ENCODE peak calls at places on chromosome 17, in nine cellular contexts. D is heart left ventricle, V is sigmoid colon, I is colonic mucosa, U is left ventricle myocardium inferior, A is psoas muscle, O is body of pancreas, C is fibroblast of lung, B is tibial artery. N is an unnamed sample. For H3K4me1, the result is how much of the 10 kb centered on the place peaks cover.

GRCh38 chr17:78168906-78169793 is 769 bp downstream of the SYNGR2 start:
- DNase-seq in D (peak), V (no peak), I (peak), U (peak), A (peak), O (peak), C (no peak), B (peak), N (peak)

GRCh38 chr17:77499699-77500435 is 359.1 kb downstream of the SEC14L1 start:
- DNase-seq in D (no peak), V (peak), I (no peak), U (no peak), A (peak), O (no peak), C (no peak), B (no peak), N (peak)

GRCh38 chr17:29136998-29137730 is 43.0 kb downstream of the MYO18A start:
- DNase-seq in D (no peak), V (no peak), I (no peak), U (no peak), A (no peak), O (no peak), C (no peak), B (no peak), N (no peak)

GRCh38 chr17:29615048-29615385 is 7.7 kb downstream of the CORO6 start:
- DNase-seq in D (no peak), V (no peak), I (peak), U (no peak), A (peak), O (peak), C (peak), B (no peak), N (no peak)

GRCh38 chr17:76909971-76910760 is 42.0 kb downstream of the MGAT5B start:
- DNase-seq in D (no peak), V (no peak), I (peak), U (peak), A (no peak), O (peak), C (peak), B (no peak), N (no peak)

GRCh38 chr17:32350662-32351418 is 883 bp downstream of the ZNF207 start:
- DNase-seq in D (no peak), V (no peak), I (peak), U (no peak), A (no peak), O (peak), C (peak), B (peak), N (no peak)

GRCh38 chr17:7589204-7589868 is 558 bp downstream of the SOX15 start:
- DNase-seq in D (peak), V (peak), I (peak), U (peak), A (peak), O (peak), C (peak), B (peak), N (peak)

GRCh38 chr17:41775394-41776226 is 10.9 kb downstream of the JUP start:
- DNase-seq in D (no peak), V (no peak), I (peak), U (peak), A (peak), O (no peak), C (no peak), B (no peak), N (no peak)

GRCh38 chr17:66406701-66407644 is 104.6 kb downstream of the PRKCA start:
- DNase-seq in D (no peak), V (no peak), I (no peak), U (no peak), A (no peak), O (no peak), C (no peak), B (no peak), N (no peak)

GRCh38 chr17:2828396-2829038 is 32.3 kb downstream of the RAP1GAP2 start:
- DNase-seq in D (peak), V (peak), I (peak), U (peak), A (peak), O (peak), C (peak), B (peak), N (peak)

GRCh38 chr17:6666077-6666521 is 14.5 kb downstream of the C17orf100 start:
- DNase-seq in D (peak), V (peak), I (peak), U (peak), A (peak), O (peak), C (peak), B (peak), N (peak)

GRCh38 chr17:65346166-65346565 is 209.0 kb downstream of the RGS9 start:
- DNase-seq in D (no peak), V (no peak), I (no peak), U (no peak), A (no peak), O (no peak), C (no peak), B (no peak), N (no peak)

GRCh38 chr17:31660684-31661083 is 198.4 kb downstream of the COPRS start:
- DNase-seq in D (no peak), V (no peak), I (no peak), U (no peak), A (no peak), O (no peak), C (no peak), B (no peak), N (no peak)

GRCh38 chr17:9054146-9054545 is 32.8 kb downstream of the NTN1 start:
- DNase-seq in D (no peak), V (no peak), I (no peak), U (no peak), A (no peak), O (no peak), C (no peak), B (no peak), N (no peak)

GRCh38 chr17:1871743-1872142 is 41.9 kb downstream of the RPA1 start:
- DNase-seq in D (no peak), V (no peak), I (no peak), U (no peak), A (no peak), O (no peak), C (no peak), B (no peak), N (no peak)

GRCh38 chr17:2253768-2254406 is 49.7 kb downstream of the SMG6 start:
- DNase-seq in D (no peak), V (no peak), I (no peak), U (no peak), A (no peak), O (no peak), C (no peak), B (no peak), N (no peak)

GRCh38 chr17:50919321-50920040 is 53.3 kb upstream of the TOB1 start:
- DNase-seq in D (peak), V (peak), I (peak), U (peak), A (peak), O (peak), C (peak), B (peak), N (peak)

GRCh38 chr17:65100316-65101140 is 36.6 kb upstream of the RGS9 start:
- DNase-seq in D (peak), V (peak), I (peak), U (peak), A (peak), O (peak), C (peak), B (peak), N (peak)

GRCh38 chr17:83055911-83056582 is 23.4 kb upstream of the METRNL start:
- DNase-seq in D (peak), V (peak), I (no peak), U (peak), A (peak), O (no peak), C (peak), B (no peak), N (peak)

GRCh38 chr17:51739245-51739886 is 419.1 kb downstream of the CA10 start:
- DNase-seq in D (no peak), V (no peak), I (no peak), U (no peak), A (no peak), O (no peak), C (no peak), B (no peak), N (no peak)

GRCh38 chr17:27519550-27519949 is 63.3 kb downstream of the KSR1 start:
- DNase-seq in D (no peak), V (no peak), I (no peak), U (no peak), A (no peak), O (no peak), C (no peak), B (no peak), N (no peak)

GRCh38 chr17:66711936-66712335 is 123.0 kb upstream of the CACNG5 start:
- DNase-seq in D (no peak), V (no peak), I (peak), U (no peak), A (no peak), O (peak), C (no peak), B (no peak), N (no peak)

GRCh38 chr17:39632153-39632941 is 4.6 kb upstream of the STARD3 start:
- DNase-seq in D (no peak), V (peak), I (peak), U (no peak), A (no peak), O (peak), C (no peak), B (no peak), N (no peak)

GRCh38 chr17:40433551-40434384 is 9.5 kb upstream of the IGFBP4 start:
- DNase-seq in D (no peak), V (peak), I (no peak), U (no peak), A (no peak), O (no peak), C (no peak), B (no peak), N (no peak)

DNA sequence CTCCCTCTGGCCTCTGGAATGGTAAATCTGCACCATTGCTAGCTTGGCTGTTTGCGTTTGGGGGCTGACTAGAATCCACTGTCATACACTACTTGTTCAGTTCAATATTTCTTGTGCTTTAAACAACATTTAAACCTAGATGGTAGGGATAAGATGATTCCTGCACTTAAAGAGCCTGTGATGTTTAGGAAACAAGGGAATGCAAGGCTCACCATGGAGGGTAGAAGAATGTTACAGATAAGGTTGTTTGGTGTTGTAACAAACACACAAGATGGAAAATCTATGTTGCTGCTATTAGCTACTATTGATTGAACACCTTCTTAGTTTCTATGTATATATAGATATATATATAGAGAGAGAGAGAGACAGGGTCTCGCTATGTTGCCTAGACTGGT is 31.4 kb downstream of the YPEL2 start:
- DNase-seq in D (no peak), V (no peak), I (no peak), U (no peak), A (no peak), O (no peak), C (no peak), B (no peak), N (no peak)
- H3K4me1 ChIP-seq in D (half or more), V (half or more), I (under half), U (half or more), A (half or more), O (half or more), C (under half), B (half or more), N (under half)

DNA sequence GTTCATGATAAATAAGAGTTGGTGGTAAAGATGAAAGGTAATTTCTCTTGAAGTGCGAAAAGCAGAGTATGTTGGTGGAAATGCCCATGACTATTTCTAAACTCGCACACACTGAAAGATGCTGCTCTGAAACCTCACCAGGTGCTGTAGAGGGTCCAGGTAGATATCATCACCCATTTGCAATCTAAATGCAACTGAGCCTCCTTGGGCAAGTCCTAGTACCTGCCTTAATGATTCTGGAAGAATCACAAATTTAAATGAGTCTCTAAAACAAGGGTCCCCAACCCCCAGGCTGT is 5.9 kb upstream of the MMD start:
- DNase-seq in D (no peak), V (no peak), I (no peak), U (no peak), A (no peak), O (no peak), C (no peak), B (no peak), N (no peak)
- H3K27ac ChIP-seq in D (no peak), V (peak), I (no peak), U (no peak), A (no peak), O (no peak), C (no peak), B (no peak), N (no peak)

GRCh38 chr17:73172252-73172651 is 7.4 kb downstream of the SSTR2 start:
- DNase-seq in D (no peak), V (no peak), I (no peak), U (no peak), A (no peak), O (no peak), C (no peak), B (no peak), N (no peak)
- TF ChIP-seq CTCF in D (no peak), V (no peak), I (no peak), U (no peak), A (no peak), O (no peak), C (no peak), B (no peak), N (no peak)

GRCh38 chr17:63552211-63552610 is 1.9 kb downstream of the DCAF7 start:
- DNase-seq in D (no peak), V (no peak), I (no peak), U (no peak), A (no peak), O (no peak), C (peak), B (no peak), N (no peak)
- H3K4me1 ChIP-seq in D (half or more), V (half or more), I (under half), U (half or more), A (under half), O (under half), C (under half), B (half or more), N (under half)

GRCh38 chr17:75476274-75476673 is 19.8 kb downstream of the TMEM94 start:
- DNase-seq in D (no peak), V (no peak), I (no peak), U (no peak), A (no peak), O (no peak), C (peak), B (no peak), N (peak)
- H3K27ac ChIP-seq in D (peak), V (peak), I (peak), U (peak), A (peak), O (no peak), C (no peak), B (peak), N (peak)

GRCh38 chr17:58631523-58632323 is 60.1 kb downstream of the TEX14 start:
- DNase-seq in D (peak), V (peak), I (peak), U (peak), A (peak), O (peak), C (peak), B (peak), N (peak)
- TF ChIP-seq CTCF in D (no peak), V (peak), I (no peak), U (peak), A (peak), O (peak), C (no peak), B (peak), N (peak)

DNA sequence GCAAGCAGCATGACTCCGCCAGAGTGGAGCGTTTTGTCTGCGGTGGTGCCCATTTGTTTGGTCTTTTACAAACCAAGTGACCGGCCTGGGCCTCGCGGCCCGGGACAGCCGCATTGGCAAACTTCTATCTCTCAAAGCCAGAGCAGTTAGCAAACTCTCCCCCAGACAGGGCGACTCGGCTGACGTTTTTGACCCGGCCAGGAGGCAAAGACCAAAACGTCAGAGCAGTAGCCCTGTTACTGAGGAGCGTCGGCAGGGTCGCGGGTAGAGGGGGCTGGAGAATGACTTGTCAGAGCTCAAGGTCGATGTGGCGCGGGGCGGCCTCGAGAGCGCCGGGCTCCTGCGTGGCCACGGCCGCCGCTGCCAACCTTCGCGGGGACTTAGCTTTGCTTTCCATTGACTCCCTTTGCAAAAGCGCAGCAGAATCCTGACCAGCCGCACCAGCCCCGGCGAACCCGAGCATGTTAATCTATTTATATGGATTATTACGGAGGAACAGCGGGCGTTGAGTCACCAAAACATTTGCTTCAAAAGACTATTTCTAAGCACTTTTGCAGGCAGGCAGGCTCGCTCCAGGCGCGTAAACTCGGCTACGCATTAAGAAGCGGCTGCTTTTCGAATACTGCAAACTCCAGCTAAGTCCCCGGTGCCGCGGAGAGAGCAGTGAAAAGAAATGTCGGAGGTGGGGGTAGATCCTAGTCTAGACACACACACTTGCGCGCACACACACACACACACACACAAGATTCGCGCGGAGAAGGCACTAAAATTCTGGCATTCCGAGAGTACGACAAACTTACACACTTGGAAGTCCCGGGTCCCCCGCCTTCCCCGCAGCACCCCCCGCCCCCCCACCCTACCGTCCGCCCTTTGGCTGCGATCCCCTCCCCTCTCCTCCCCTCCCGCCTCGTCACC is 600 bp upstream of the SOX9 start:
- DNase-seq in D (peak), V (peak), I (peak), U (peak), A (peak), O (peak), C (peak), B (peak), N (no peak)
- H3K4me1 ChIP-seq in D (half or more), V (half or more), I (under half), U (half or more), A (under half), O (under half), C (under half), B (half or more), N (under half)

DNA sequence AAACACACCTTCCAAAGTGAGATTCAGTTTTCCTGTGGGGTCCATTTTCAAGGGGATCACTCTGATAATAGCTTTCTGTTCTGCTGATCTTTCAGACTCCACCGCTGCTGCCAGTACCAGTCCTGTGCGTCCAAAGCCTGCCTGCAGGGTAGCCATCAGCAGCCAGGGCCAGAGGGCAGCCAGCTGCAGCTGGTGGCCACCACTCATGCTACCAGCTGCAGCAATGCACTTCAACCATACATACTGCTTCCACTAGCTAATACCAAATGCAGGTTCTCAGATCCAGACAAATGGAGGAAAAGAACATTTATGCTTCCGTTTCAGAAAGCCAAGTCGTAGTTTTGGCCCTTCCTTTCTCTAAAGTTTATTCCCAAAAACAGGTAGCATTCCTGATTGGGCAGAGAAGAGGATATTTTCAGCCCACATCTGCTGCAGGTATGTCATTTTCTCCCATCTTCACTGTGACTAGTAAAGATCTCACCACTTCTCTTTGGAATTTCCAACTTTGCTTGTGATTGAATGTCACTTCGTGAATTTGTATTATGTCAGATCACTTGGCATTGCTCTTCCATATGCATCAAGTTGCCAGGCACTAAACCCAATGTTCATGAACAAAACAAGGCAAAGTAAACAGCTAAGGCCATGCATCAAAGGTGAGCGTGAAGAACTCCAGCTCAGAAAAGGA is 1.8 kb downstream of the RNF43 start:
- DNase-seq in D (peak), V (no peak), I (peak), U (peak), A (no peak), O (peak), C (no peak), B (no peak), N (no peak)
- H3K27ac ChIP-seq in D (no peak), V (no peak), I (peak), U (peak), A (no peak), O (peak), C (no peak), B (no peak), N (no peak)